ENCODE peak calls at places on chromosomes 3 and 15, in nine cellular contexts. Z is glutamatergic neuron, O is AG09309, U is colonic mucosa, Y is foreskin fibroblast, L is progenitor cell of endocrine pancreas, Q is HepG2, D is RWPE1, E is IMR-90. A is an unnamed sample.

GRCh38 chr15:59812889-59813288 is 123.8 kb upstream of the BNIP2 start:
- DNase-seq in E (no peak), O (no peak), D (no peak), Y (no peak), Q (no peak), L (no peak), Z (no peak), U (no peak), A (no peak)

GRCh38 chr3:36907911-36908646 is 36.8 kb downstream of the TRANK1 start:
- DNase-seq in Q (peak), L (no peak), E (peak), D (peak), U (peak), Y (peak), Z (no peak), O (no peak), A (peak)

GRCh38 chr3:56812749-56813655 is 11.3 kb upstream of the ARHGEF3 start:
- DNase-seq in Y (peak), L (no peak), E (no peak), U (no peak), O (no peak), Q (no peak), Z (no peak), D (peak), A (no peak)

GRCh38 chr3:102129774-102130608 is 280.7 kb downstream of the NFKBIZ start:
- DNase-seq in U (no peak), L (no peak), Z (no peak), E (peak), Y (peak), Q (no peak), O (peak), D (peak), A (no peak)

GRCh38 chr3:46282041-46282440 is 39.8 kb downstream of the CCR3 start:
- DNase-seq in Q (no peak), O (no peak), U (no peak), L (no peak), Y (no peak), E (no peak), Z (no peak), D (no peak), A (no peak)

GRCh38 chr3:50674349-50675178 is at the start of gene DOCK3:
- DNase-seq in E (peak), U (peak), Q (no peak), O (no peak), D (peak), Z (peak), Y (peak), L (peak), A (peak)

GRCh38 chr15:99704444-99704838 is 28.8 kb downstream of the LYSMD4 start:
- DNase-seq in Q (peak), Z (no peak), D (peak), E (peak), L (peak), O (peak), Y (peak), U (peak), A (peak)

GRCh38 chr15:61404567-61404966 is 175.5 kb upstream of the RORA start:
- DNase-seq in Z (no peak), U (no peak), O (no peak), Q (no peak), L (no peak), E (no peak), Y (no peak), D (peak), A (no peak)

GRCh38 chr15:100902436-100903190 is 16.5 kb upstream of the LRRK1 start:
- DNase-seq in U (peak), Z (no peak), Q (peak), D (peak), L (no peak), O (peak), Y (peak), E (peak), A (no peak)

GRCh38 chr3:9098716-9099675 is 135.7 kb upstream of the RAD18 start:
- DNase-seq in E (no peak), Q (no peak), Z (no peak), U (no peak), Y (no peak), O (no peak), D (no peak), L (no peak), A (no peak)

GRCh38 chr3:11201246-11202024 is 47.1 kb downstream of the HRH1 start:
- DNase-seq in E (no peak), L (no peak), Y (no peak), Q (peak), O (no peak), U (no peak), D (peak), Z (no peak), A (no peak)

GRCh38 chr15:70120109-70120508 is 22.4 kb upstream of the TLE3 start:
- DNase-seq in E (no peak), Y (no peak), Q (no peak), Z (no peak), D (no peak), U (no peak), L (no peak), O (no peak), A (no peak)

GRCh38 chr15:54962637-54963036 is 234.1 kb downstream of the RSL24D1 start:
- DNase-seq in U (no peak), Y (no peak), O (no peak), E (no peak), L (no peak), Q (no peak), Z (no peak), D (no peak), A (no peak)

GRCh38 chr3:188431553-188431952 is 277.6 kb downstream of the LPP start:
- DNase-seq in D (peak), Q (no peak), Z (no peak), Y (peak), E (peak), U (peak), L (no peak), O (peak), A (no peak)

GRCh38 chr3:196969001-196969659 is 497 bp upstream of the PIGZ start:
- DNase-seq in U (no peak), Q (no peak), O (no peak), Y (peak), D (peak), E (no peak), L (no peak), Z (peak), A (peak)

GRCh38 chr15:40233727-40234577 is 4.9 kb upstream of the PAK6 start:
- DNase-seq in D (peak), U (no peak), O (no peak), Z (no peak), L (no peak), E (no peak), Q (no peak), Y (peak), A (no peak)

GRCh38 chr3:128322030-128323022 is 144.4 kb downstream of the DNAJB8 start:
- DNase-seq in O (no peak), E (peak), Y (peak), Z (peak), Q (no peak), U (peak), D (no peak), L (peak), A (peak)

GRCh38 chr15:98896802-98897732 is 110.5 kb downstream of the PGPEP1L start:
- DNase-seq in U (no peak), O (peak), Z (no peak), L (no peak), Q (peak), D (peak), E (peak), Y (peak), A (no peak)

GRCh38 chr15:48553559-48553958 is 92.0 kb downstream of the FBN1 start:
- DNase-seq in Z (no peak), O (no peak), U (no peak), Q (no peak), E (peak), D (no peak), L (no peak), Y (peak), A (no peak)

GRCh38 chr15:85316244-85316934 is 64.0 kb upstream of the AKAP13 start:
- DNase-seq in E (peak), L (no peak), Y (peak), Q (peak), D (no peak), O (peak), Z (no peak), U (peak), A (peak)

GRCh38 chr3:11757441-11757875 is 89.2 kb downstream of the TAMM41 start:
- DNase-seq in E (peak), U (no peak), L (no peak), Y (peak), O (no peak), D (no peak), Q (no peak), Z (peak), A (no peak)

GRCh38 chr15:26038693-26039092 is 175.6 kb upstream of the ATP10A start:
- DNase-seq in L (no peak), D (no peak), O (no peak), Y (no peak), Z (peak), E (no peak), U (no peak), Q (no peak), A (no peak)

GRCh38 chr3:121072128-121072527 is 164.1 kb downstream of the STXBP5L start:
- DNase-seq in D (no peak), Z (no peak), O (no peak), E (no peak), U (no peak), Q (no peak), Y (no peak), L (no peak), A (no peak)

GRCh38 chr15:40506964-40507571 is 36.3 kb downstream of the CHST14 start:
- DNase-seq in E (peak), D (peak), Q (peak), U (peak), L (peak), Y (peak), O (no peak), Z (peak), A (peak)

GRCh38 chr3:177615015-177615414 is 417.7 kb upstream of the TBL1XR1 start:
- DNase-seq in Y (peak), Q (peak), E (peak), L (no peak), D (peak), U (peak), Z (no peak), O (peak), A (no peak)

GRCh38 chr3:40258555-40258954 is 51.0 kb upstream of the EIF1B start:
- DNase-seq in Z (no peak), L (no peak), Q (no peak), E (peak), O (peak), U (no peak), D (peak), Y (peak), A (no peak)

GRCh38 chr3:105415981-105416380 is 49.3 kb downstream of the ALCAM start:
- DNase-seq in L (no peak), Y (no peak), O (no peak), Q (no peak), D (no peak), U (no peak), Z (no peak), E (peak), A (no peak)

GRCh38 chr3:15271785-15272381 is 60.5 kb downstream of the SH3BP5 start:
- DNase-seq in O (no peak), Z (no peak), E (no peak), Y (no peak), U (peak), D (no peak), L (no peak), Q (no peak), A (peak)

GRCh38 chr3:157494581-157495281 is 8.5 kb downstream of the VEPH1 start:
- DNase-seq in Y (peak), E (peak), Q (no peak), D (no peak), O (no peak), L (no peak), U (no peak), Z (no peak), A (no peak)

GRCh38 chr3:71355862-71356261 is 227.7 kb downstream of the FOXP1 start:
- DNase-seq in E (no peak), U (no peak), L (no peak), O (no peak), Y (no peak), D (no peak), Z (no peak), Q (no peak), A (peak)

GRCh38 chr3:158220575-158220974 is 110.7 kb downstream of the RSRC1 start:
- DNase-seq in Q (no peak), D (no peak), L (no peak), Y (no peak), E (no peak), O (no peak), U (no peak), Z (no peak), A (no peak)

GRCh38 chr15:96421211-96421610 is 90.7 kb downstream of the NR2F2 start:
- DNase-seq in D (no peak), Q (no peak), Z (no peak), O (no peak), U (no peak), Y (peak), L (no peak), E (peak), A (no peak)

GRCh38 chr3:23938657-23939056 is 6.4 kb upstream of the NR1D2 start:
- DNase-seq in E (no peak), L (no peak), Q (no peak), Z (no peak), Y (no peak), U (no peak), D (no peak), O (no peak), A (no peak)

GRCh38 chr15:57302640-57303257 is 73.6 kb upstream of the CGNL1 start:
- DNase-seq in Z (no peak), L (no peak), O (no peak), U (no peak), Q (peak), Y (no peak), E (no peak), D (no peak), A (no peak)

GRCh38 chr15:57306944-57307411 is 69.3 kb upstream of the CGNL1 start:
- DNase-seq in E (no peak), L (no peak), Q (no peak), D (peak), Z (no peak), O (no peak), Y (no peak), U (no peak), A (no peak)

GRCh38 chr15:57305009-57305408 is 71.3 kb upstream of the CGNL1 start:
- DNase-seq in L (no peak), U (no peak), Y (no peak), E (no peak), Q (no peak), O (no peak), Z (no peak), D (no peak), A (no peak)

GRCh38 chr15:57307527-57308193 is 68.6 kb upstream of the CGNL1 start:
- DNase-seq in O (no peak), U (no peak), Y (peak), D (no peak), Q (peak), E (no peak), L (no peak), Z (no peak), A (no peak)

DNA sequence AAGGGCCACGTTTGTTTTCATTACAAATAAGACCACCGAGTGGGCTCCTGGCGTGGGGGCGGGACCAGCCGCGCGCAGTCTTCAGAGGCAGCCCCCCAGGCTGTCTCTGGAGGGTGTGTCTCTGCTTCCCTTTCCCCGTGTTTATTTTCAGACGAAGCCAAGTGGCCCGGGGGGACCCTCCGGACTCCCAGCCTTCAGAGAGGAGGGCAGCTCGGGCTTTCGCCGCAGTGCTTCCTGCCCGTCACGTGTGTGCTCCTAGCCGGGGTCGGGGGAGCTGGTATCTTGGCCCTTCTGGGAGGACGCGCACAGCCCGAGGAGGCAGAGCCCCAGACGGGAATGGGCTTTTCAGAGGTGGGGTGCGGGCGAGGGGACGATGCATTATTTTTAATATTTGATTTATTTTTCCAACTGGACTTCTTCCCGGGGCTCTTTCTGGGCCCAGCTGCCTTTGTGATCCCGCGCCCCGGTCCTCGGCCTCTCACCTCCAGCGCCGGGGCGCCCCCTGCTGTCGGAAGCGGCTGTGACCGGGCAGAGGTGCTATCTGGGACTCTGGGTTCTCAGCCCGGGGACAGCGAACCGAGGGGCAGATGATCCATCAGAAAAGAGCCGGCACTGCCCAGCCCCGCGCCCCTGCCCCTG is 69.9 kb upstream of the CGNL1 start:
- DNase-seq in D (peak), E (peak), L (peak), Z (peak), O (no peak), Q (peak), Y (peak), U (peak), A (peak)
- TF ChIP-seq CTCF in D (peak), E (peak), L (peak), Z (peak), O (peak), Q (peak), Y (peak), U (peak), A (peak)

DNA sequence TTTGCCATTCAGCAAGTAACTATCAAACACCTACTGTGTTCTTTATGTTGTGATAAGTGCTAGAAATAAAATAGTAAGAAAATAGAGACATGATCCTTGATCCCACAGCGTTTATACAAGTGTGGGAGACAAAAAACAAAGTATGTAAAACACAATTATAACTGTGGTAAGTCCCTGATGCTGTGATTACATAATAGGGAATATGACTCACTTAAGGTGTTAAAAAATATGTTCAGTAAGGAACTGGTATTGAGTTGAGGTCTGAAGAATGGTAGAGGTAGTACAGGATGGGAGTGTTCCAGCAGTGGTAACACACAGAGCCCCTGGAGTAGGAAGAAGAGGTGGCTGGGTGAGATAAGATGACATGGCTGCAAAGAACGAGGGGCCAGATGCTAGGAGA is 132.1 kb upstream of the TMC3 start:
- DNase-seq in Y (no peak), U (no peak), Q (no peak), O (no peak), E (no peak), Z (no peak), D (no peak), L (no peak), A (no peak)
- TF ChIP-seq CTCF in Y (no peak), U (no peak), Q (no peak), O (no peak), E (no peak), Z (no peak), D (no peak), L (no peak), A (no peak)

DNA sequence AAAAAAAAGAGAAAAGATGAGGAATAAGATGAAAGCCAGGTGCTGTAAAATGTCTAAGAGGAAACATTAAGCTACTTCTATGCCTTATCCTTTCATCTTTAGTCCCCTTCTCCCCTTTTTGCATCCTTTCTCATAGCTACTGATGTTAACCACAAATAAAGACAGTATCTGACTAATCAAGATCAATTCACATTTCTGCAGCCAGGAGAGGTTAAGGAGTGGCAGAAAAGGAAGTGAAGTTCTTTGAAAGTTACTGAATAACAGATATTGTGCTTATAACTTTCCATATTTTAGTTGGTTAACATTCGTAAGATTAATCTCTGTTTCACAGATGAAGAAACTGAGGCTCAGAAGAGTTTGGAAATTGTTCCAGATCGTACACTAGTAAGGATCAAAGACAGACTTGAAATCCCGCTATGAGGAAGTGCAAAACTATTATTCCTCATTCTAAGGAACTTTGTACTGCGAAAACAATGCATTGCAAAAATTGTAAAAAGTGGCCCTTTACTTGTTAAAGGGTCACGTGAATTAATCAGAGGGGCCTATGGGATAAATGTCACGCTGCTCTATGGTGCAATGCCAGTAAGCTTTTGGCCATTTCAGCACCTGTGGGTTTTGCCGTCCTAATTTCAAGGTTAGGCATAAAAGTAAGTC is 117.7 kb upstream of the GRM7 start:
- DNase-seq in E (no peak), L (no peak), U (no peak), O (no peak), Z (no peak), D (no peak), Q (no peak), Y (no peak), A (no peak)
- TF ChIP-seq CTCF in E (no peak), L (no peak), U (no peak), O (no peak), Z (no peak), D (no peak), Q (no peak), Y (no peak), A (no peak)

GRCh38 chr15:88467935-88468528 is 524 bp downstream of the MRPS11 start:
- DNase-seq in U (peak), D (no peak), O (no peak), L (no peak), Q (no peak), Y (peak), Z (no peak), E (peak), A (peak)
- TF ChIP-seq CTCF in U (no peak), D (peak), O (peak), L (no peak), Q (peak), Y (peak), Z (no peak), E (peak), A (peak)

GRCh38 chr15:81155375-81156218 is 21.5 kb downstream of the CFAP161 start:
- DNase-seq in Y (peak), O (peak), Z (no peak), E (peak), Q (peak), D (peak), U (no peak), L (no peak), A (peak)
- TF ChIP-seq CTCF in Y (peak), O (peak), Z (peak), E (peak), Q (peak), D (peak), U (peak), L (peak), A (peak)

A was measured in activated CD8-positive, alpha-beta T cell treated with anti-CD3 and anti-CD28 coated beads for 36 hours.